ENCODE peak calls at places on chromosomes 1 and 21, in five cellular contexts. S, F, B, G and L are unnamed samples.

GRCh38 chr1:110056776-110057175 is 13.7 kb downstream of the ALX3 start:
- DNase-seq in G (peak), S (no peak), F (peak), B (no peak), L (no peak)

GRCh38 chr1:12595839-12596821 is 21.9 kb downstream of the DHRS3 start:
- DNase-seq in F (peak), G (peak), B (peak), S (no peak), L (no peak)

GRCh38 chr1:236029428-236029940 is 35.4 kb downstream of the NID1 start:
- DNase-seq in G (no peak), S (no peak), B (no peak), F (no peak), L (no peak)

GRCh38 chr1:53765656-53766055 is 26.7 kb upstream of the GLIS1 start:
- DNase-seq in S (peak), B (no peak), F (no peak), G (peak), L (peak)

GRCh38 chr1:212958175-212958574 is 7.8 kb downstream of the VASH2 start:
- DNase-seq in F (no peak), G (no peak), S (no peak), B (no peak), L (peak)

GRCh38 chr1:220881918-220882891 is 3.0 kb downstream of the HLX start:
- DNase-seq in S (no peak), B (no peak), F (no peak), G (peak), L (no peak)

GRCh38 chr1:2412773-2413494 is 570 bp upstream of the PEX10 start:
- DNase-seq in G (peak), S (no peak), F (no peak), B (no peak), L (no peak)

GRCh38 chr1:205350626-205351235 is 6.0 kb downstream of the KLHDC8A start:
- DNase-seq in S (no peak), F (no peak), B (no peak), G (no peak), L (no peak)

GRCh38 chr1:16462773-16463330 is 22.3 kb downstream of the NECAP2 start:
- DNase-seq in G (no peak), S (no peak), B (no peak), F (no peak), L (no peak)

GRCh38 chr1:13699936-13700520 is at the start of gene PRDM2:
- DNase-seq in S (peak), B (peak), F (no peak), G (peak), L (no peak)

GRCh38 chr1:63005812-63006211 is 221.9 kb downstream of the ATG4C start:
- DNase-seq in F (no peak), B (no peak), S (no peak), G (no peak), L (no peak)

GRCh38 chr1:44016081-44016874 is 15.0 kb downstream of the SLC6A9 start:
- DNase-seq in F (no peak), S (no peak), B (no peak), G (no peak), L (no peak)

GRCh38 chr1:116105996-116106395 is 5.2 kb upstream of the MAB21L3 start:
- DNase-seq in S (no peak), F (no peak), G (no peak), B (no peak), L (no peak)

GRCh38 chr1:66330711-66331110 is 203.2 kb upstream of the SGIP1 start:
- DNase-seq in S (peak), G (peak), F (no peak), B (no peak), L (peak)

GRCh38 chr1:221511797-221512196 is 230.1 kb downstream of the DUSP10 start:
- DNase-seq in G (no peak), B (no peak), S (no peak), F (no peak), L (no peak)

GRCh38 chr1:150235436-150235851 is 468 bp downstream of the ANP32E start:
- DNase-seq in G (peak), F (no peak), S (peak), B (no peak), L (no peak)

GRCh38 chr1:175725684-175726083 is 17.7 kb downstream of the TNR start:
- DNase-seq in S (peak), B (no peak), G (peak), F (no peak), L (peak)

GRCh38 chr1:7669559-7670208 is 101.4 kb upstream of the VAMP3 start:
- DNase-seq in B (peak), F (no peak), S (peak), G (peak), L (peak)

GRCh38 chr1:3066250-3066711 is 2.7 kb upstream of the PRDM16 start:
- DNase-seq in G (no peak), B (no peak), S (no peak), F (no peak), L (no peak)

GRCh38 chr1:25088180-25088701 is 144.1 kb downstream of the SYF2 start:
- DNase-seq in G (no peak), S (no peak), F (no peak), B (no peak), L (no peak)

GRCh38 chr21:39885119-39885848 is 18.0 kb downstream of the PCP4 start:
- DNase-seq in G (peak), B (no peak), S (no peak), F (no peak), L (no peak)

GRCh38 chr1:204904228-204904810 is 33.7 kb downstream of the NFASC start:
- DNase-seq in G (no peak), B (no peak), F (no peak), S (no peak), L (no peak)

GRCh38 chr21:44801468-44802395 is at the start of gene UBE2G2:
- DNase-seq in F (no peak), G (peak), B (peak), S (peak), L (peak)

GRCh38 chr21:45192332-45192731 is 95.4 kb downstream of the POFUT2 start:
- DNase-seq in G (no peak), S (no peak), B (no peak), F (no peak), L (no peak)

GRCh38 chr21:17537299-17537698 is 24.5 kb downstream of the CXADR start:
- DNase-seq in S (no peak), G (peak), F (no peak), B (peak), L (no peak)

GRCh38 chr21:32099812-32100416 is 178.9 kb downstream of the MIS18A start:
- DNase-seq in S (no peak), B (no peak), G (peak), F (no peak), L (peak)

GRCh38 chr1:221074325-221074724 is 195.1 kb downstream of the HLX start:
- DNase-seq in F (no peak), G (no peak), S (no peak), B (no peak), L (no peak)

GRCh38 chr1:219339466-219339865 is 165.8 kb downstream of the LYPLAL1 start:
- DNase-seq in B (no peak), G (peak), F (no peak), S (no peak), L (no peak)

GRCh38 chr1:24536391-24536840 is 19.5 kb upstream of the NCMAP start:
- DNase-seq in F (no peak), S (peak), B (no peak), G (no peak), L (peak)

GRCh38 chr1:165855010-165855838 is 27.8 kb downstream of the UCK2 start:
- DNase-seq in G (no peak), F (no peak), B (no peak), S (no peak), L (no peak)

GRCh38 chr21:35309316-35309715 is 260.2 kb upstream of the RUNX1 start:
- DNase-seq in S (no peak), B (no peak), F (no peak), G (no peak), L (no peak)

GRCh38 chr1:11482904-11483479 is 4.0 kb downstream of the DISP3 start:
- DNase-seq in F (no peak), G (no peak), S (no peak), B (no peak), L (no peak)

GRCh38 chr1:228809621-228810313 is 74.5 kb downstream of the RHOU start:
- DNase-seq in S (peak), G (no peak), F (no peak), B (no peak), L (no peak)

GRCh38 chr1:34113887-34114286 is 51.1 kb downstream of the CSMD2 start:
- DNase-seq in S (peak), G (peak), B (no peak), F (no peak), L (peak)

GRCh38 chr1:245298781-245299180 is 144.0 kb downstream of the KIF26B start:
- DNase-seq in B (peak), F (peak), S (no peak), G (peak), L (no peak)

DNA sequence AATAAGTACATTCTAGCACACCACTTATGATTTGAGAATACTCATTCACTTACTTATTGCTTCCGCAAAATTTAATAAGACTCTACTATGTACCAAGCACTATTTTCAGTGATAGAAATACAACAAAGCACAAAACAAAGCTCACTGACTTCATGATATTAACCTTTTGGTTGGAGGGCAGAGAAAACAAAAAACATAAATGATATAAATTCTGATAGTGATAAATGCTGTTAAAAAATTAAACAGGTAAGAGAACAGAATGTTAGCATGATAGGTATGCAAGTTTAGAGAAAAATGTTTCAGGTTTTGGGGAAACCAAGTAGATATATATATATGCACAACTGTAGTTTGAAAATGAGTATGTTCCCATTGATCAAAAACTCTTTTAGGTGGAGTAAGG is 1.2 kb downstream of the LRRC40 start:
- DNase-seq in G (no peak), S (no peak), B (no peak), F (no peak), L (no peak)
- H3K4me3 ChIP-seq in G (peak), S (peak), B (no peak), F (peak), L (peak)

GRCh38 chr1:214440219-214440965 is 111.0 kb downstream of the PTPN14 start:
- DNase-seq in B (no peak), G (no peak), F (no peak), S (no peak), L (no peak)
- H3K4me3 ChIP-seq in B (peak), G (no peak), F (no peak), S (no peak), L (no peak)

GRCh38 chr1:88984553-88984945 is 7.9 kb downstream of the KYAT3 start:
- DNase-seq in G (no peak), F (no peak), S (no peak), B (no peak), L (no peak)
- H3K4me3 ChIP-seq in G (peak), F (no peak), S (no peak), B (no peak), L (no peak)

GRCh38 chr1:200874694-200875093 is 1.9 kb downstream of the GPR25 start:
- DNase-seq in G (no peak), F (no peak), S (no peak), B (no peak), L (no peak)

GRCh38 chr1:200869753-200870391 is 2.9 kb upstream of the GPR25 start:
- DNase-seq in G (no peak), B (no peak), F (no peak), S (peak), L (no peak)

GRCh38 chr1:200873116-200873670 is 412 bp downstream of the GPR25 start:
- DNase-seq in S (no peak), G (no peak), B (no peak), F (no peak), L (no peak)

GRCh38 chr1:200873671-200874397 is 1.1 kb downstream of the GPR25 start:
- DNase-seq in F (no peak), S (no peak), G (no peak), B (no peak), L (no peak)

GRCh38 chr1:200872446-200873115 is at the start of gene GPR25:
- DNase-seq in S (no peak), G (no peak), F (no peak), B (no peak), L (no peak)
- H3K4me3 ChIP-seq in S (no peak), G (peak), F (no peak), B (peak), L (no peak)

DNA sequence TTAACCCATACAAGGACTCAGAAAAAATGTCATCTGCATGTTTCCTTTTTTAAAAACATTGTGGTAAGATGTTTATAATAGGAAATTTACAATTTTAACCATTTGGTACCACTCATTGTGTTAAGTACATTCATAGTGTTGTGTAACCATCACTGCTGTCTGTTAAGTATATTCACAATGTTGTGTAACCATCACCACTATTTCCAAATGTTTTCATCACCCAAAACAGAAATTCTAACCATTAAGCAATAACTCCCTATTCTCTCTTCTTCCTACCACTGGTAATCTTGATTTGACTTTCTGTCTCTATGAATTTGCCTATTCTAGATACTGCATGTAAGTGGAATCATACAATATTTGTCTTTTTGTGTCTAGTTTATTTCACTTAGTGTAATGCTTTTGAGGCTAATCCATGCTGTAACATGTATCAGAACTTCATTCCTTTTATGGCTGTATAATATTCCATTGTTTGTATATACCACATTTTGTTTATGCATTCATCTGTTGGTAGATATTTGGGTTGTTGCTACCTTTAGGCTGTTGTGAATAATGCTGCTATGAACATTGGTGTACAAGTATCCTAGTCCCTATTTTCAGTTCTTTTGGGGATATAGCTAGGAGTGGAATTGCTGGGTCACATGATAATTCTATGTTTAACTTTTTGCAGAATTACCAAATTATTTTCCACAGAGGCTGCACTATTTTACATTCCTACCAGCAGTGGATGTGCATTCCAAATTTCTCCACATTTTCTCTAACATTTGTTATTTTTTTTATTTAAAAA is 14.1 kb downstream of the HIPK1 start:
- DNase-seq in G (peak), B (no peak), F (no peak), S (no peak), L (no peak)
- H3K4me3 ChIP-seq in G (no peak), B (no peak), F (no peak), S (no peak), L (no peak)